ENCODE peak calls at places on chromosomes 4 and X, in seven cellular contexts. O is GM23248; E is aorta; Y is SK-N-SH; C is CD8-positive, alpha-beta T cell; I is right lobe of liver; V is SK-N-MC. D is an unnamed sample.

GRCh38 chr4:162557516-162558106 is 393.8 kb upstream of the FSTL5 start:
- DNase-seq in O (no peak), E (no peak), Y (no peak), C (no peak), I (no peak), V (no peak), D (no peak)

GRCh38 chr4:89752932-89753598 is 83.9 kb downstream of the SNCA start:
- DNase-seq in O (peak), E (no peak), Y (peak), C (no peak), I (no peak), V (no peak), D (no peak)

GRCh38 chr4:184261246-184261645 is 43.6 kb upstream of the ENPP6 start:
- DNase-seq in O (no peak), E (no peak), Y (no peak), C (no peak), I (no peak), V (no peak), D (no peak)

GRCh38 chr4:20124317-20125026 is 127.2 kb upstream of the SLIT2 start:
- DNase-seq in O (no peak), E (no peak), Y (no peak), C (no peak), I (no peak), V (no peak), D (no peak)

GRCh38 chrX:133448512-133449076 is 33.3 kb upstream of the GPC4 start:
- DNase-seq in O (no peak), E (no peak), Y (no peak), C (no peak), I (no peak), V (no peak), D (no peak)

GRCh38 chr4:23648846-23649596 is 240.8 kb downstream of the PPARGC1A start:
- DNase-seq in O (no peak), E (no peak), Y (no peak), C (no peak), I (no peak), V (no peak), D (no peak)

GRCh38 chrX:43861750-43862149 is 20.5 kb downstream of the MAOB start:
- DNase-seq in O (no peak), E (no peak), Y (no peak), C (no peak), I (no peak), V (no peak), D (no peak)

GRCh38 chr4:69881173-69881773 is 21.3 kb upstream of the SULT1E1 start:
- DNase-seq in O (peak), E (no peak), Y (peak), C (no peak), I (no peak), V (no peak), D (no peak)

GRCh38 chr4:21467551-21467950 is 481.0 kb downstream of the KCNIP4 start:
- DNase-seq in O (no peak), E (no peak), Y (no peak), C (no peak), I (no peak), V (no peak), D (no peak)

GRCh38 chr4:25654971-25655963 is at the start of gene SLC34A2:
- DNase-seq in O (no peak), E (no peak), Y (peak), C (no peak), I (no peak), V (no peak), D (no peak)

GRCh38 chr4:168631241-168632151 is 134.6 kb downstream of the PALLD start:
- DNase-seq in O (peak), E (peak), Y (peak), C (no peak), I (peak), V (no peak), D (peak)

DNA sequence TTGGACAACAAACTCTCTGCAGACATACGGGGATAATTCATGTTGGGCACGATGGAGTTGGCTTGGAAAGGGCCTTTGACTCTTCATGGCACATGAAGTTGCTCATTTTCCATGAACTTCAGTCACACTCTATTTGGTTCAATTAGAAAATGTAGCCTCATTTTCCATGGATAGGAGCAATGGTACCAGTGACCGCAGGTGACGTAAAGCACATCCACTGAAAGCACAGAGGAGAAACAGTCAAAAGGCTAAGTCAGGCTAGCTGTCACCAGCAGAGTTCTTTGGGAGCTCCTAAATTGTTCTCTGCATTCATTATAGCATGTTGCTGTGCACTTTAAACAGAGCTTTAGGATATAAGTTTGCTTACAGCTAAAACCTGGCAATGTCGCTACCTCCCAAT is 39.9 kb upstream of the MAP3K15 start:
- DNase-seq in O (no peak), E (no peak), Y (no peak), C (no peak), I (no peak), V (no peak), D (no peak)
- H3K27ac ChIP-seq in O (peak), E (no peak), Y (no peak), C (no peak), I (no peak), V (no peak), D (no peak)

GRCh38 chr4:86893136-86893535 is 914 bp upstream of the C4orf36 start:
- DNase-seq in O (no peak), E (no peak), Y (no peak), C (no peak), I (no peak), V (no peak), D (no peak)
- H3K27ac ChIP-seq in O (no peak), E (no peak), Y (no peak), C (no peak), I (no peak), V (peak), D (no peak)

DNA sequence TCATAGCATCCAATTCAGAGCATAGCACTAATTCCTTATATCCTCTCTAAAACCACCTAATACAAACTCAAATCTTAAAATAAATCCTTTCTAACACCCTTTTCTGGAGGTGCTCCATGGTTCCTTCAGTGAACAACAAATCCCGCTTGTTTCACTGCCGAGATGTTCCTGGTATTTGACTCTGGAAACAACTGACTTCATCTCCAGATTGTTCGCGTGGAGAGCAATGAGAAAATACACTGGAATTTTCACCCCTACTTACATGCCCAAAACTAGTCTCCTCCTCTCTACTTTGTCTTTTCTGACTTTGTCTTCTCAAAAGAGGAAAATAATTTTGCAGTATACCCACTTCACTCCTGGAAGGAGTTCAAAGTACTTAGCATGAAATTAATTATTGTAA is 129.0 kb downstream of the PLS3 start:
- DNase-seq in O (peak), E (no peak), Y (no peak), C (no peak), I (no peak), V (no peak), D (no peak)
- H3K27ac ChIP-seq in O (peak), E (peak), Y (no peak), C (no peak), I (no peak), V (peak), D (no peak)

GRCh38 chrX:150408561-150408960 is 45.4 kb downstream of the MAMLD1 start:
- DNase-seq in O (no peak), E (no peak), Y (no peak), C (no peak), I (no peak), V (no peak), D (no peak)

GRCh38 chrX:150410513-150410912 is 47.4 kb downstream of the MAMLD1 start:
- DNase-seq in O (no peak), E (no peak), Y (no peak), C (no peak), I (no peak), V (no peak), D (no peak)

GRCh38 chrX:150408007-150408406 is 44.9 kb downstream of the MAMLD1 start:
- DNase-seq in O (no peak), E (no peak), Y (no peak), C (no peak), I (no peak), V (no peak), D (no peak)

GRCh38 chrX:150409964-150410363 is 46.8 kb downstream of the MAMLD1 start:
- DNase-seq in O (no peak), E (no peak), Y (no peak), C (no peak), I (no peak), V (no peak), D (no peak)

GRCh38 chrX:150409486-150409885 is 46.4 kb downstream of the MAMLD1 start:
- DNase-seq in O (no peak), E (no peak), Y (no peak), C (no peak), I (no peak), V (no peak), D (no peak)
- H3K27ac ChIP-seq in O (no peak), E (no peak), Y (no peak), C (no peak), I (no peak), V (no peak), D (no peak)

DNA sequence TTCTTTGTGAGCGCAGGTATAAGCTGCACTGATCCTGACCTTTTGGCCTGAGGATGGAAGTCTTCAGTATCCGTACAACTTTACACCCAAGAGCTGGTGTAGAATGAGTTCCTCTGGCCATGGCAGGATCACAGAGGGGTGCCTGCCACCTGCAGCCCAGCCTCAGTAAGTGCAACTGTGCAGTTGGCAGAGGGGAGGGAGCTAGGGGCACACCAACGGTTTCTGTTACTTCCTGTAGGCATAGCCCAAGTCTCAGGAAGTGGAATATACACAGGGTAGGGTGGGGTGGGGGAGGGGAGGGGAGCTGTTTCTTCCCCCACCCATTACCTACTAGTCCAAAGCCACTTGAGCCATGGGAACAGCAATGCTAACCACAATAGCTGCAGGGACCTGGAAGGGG is 85.4 kb upstream of the GBA3 start:
- DNase-seq in O (peak), E (no peak), Y (peak), C (no peak), I (peak), V (no peak), D (no peak)
- H3K27ac ChIP-seq in O (no peak), E (no peak), Y (no peak), C (no peak), I (no peak), V (no peak), D (no peak)

GRCh38 chrX:118455013-118455412 is 40.6 kb upstream of the DOCK11 start:
- DNase-seq in O (no peak), E (no peak), Y (no peak), C (no peak), I (no peak), V (no peak), D (no peak)
- H3K27ac ChIP-seq in O (no peak), E (no peak), Y (no peak), C (no peak), I (no peak), V (no peak), D (no peak)

GRCh38 chrX:13149702-13150101 is 105.3 kb upstream of the FAM9C start:
- DNase-seq in O (peak), E (no peak), Y (no peak), C (no peak), I (no peak), V (no peak), D (no peak)

GRCh38 chrX:13153796-13154195 is 109.4 kb upstream of the FAM9C start:
- DNase-seq in O (peak), E (no peak), Y (no peak), C (no peak), I (no peak), V (no peak), D (no peak)

GRCh38 chrX:13151806-13152510 is 107.5 kb upstream of the FAM9C start:
- DNase-seq in O (peak), E (no peak), Y (no peak), C (no peak), I (no peak), V (no peak), D (no peak)

GRCh38 chrX:13147758-13148157 is 103.3 kb upstream of the FAM9C start:
- DNase-seq in O (no peak), E (no peak), Y (no peak), C (no peak), I (no peak), V (no peak), D (no peak)

DNA sequence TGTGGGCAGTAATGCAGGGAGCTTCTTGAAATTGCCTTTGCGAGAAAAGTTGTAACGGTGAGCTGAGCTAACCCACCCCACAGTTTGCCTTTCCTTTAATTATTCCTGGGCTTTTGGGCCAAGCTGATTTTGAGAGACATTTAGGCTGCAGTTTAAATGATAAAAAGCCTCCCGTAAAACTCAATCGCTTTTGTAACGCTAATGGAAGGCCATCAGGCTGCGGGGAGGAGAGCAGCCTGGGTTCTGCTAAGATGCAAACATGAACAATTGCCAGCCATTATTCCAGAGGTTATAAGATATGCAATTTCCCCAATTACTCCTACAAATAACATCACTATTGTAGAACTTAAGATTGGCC is 108.1 kb upstream of the FAM9C start:
- DNase-seq in O (no peak), E (no peak), Y (no peak), C (no peak), I (no peak), V (no peak), D (no peak)
- H3K27ac ChIP-seq in O (peak), E (no peak), Y (no peak), C (no peak), I (no peak), V (no peak), D (peak)

GRCh38 chrX:154800508-154801207 is 4.6 kb downstream of the MPP1 start:
- DNase-seq in O (no peak), E (no peak), Y (no peak), C (no peak), I (no peak), V (no peak), D (no peak)
- H3K27ac ChIP-seq in O (no peak), E (no peak), Y (no peak), C (no peak), I (peak), V (no peak), D (no peak)

GRCh38 chrX:65690057-65690855 is 22.8 kb downstream of the MSN start:
- DNase-seq in O (peak), E (peak), Y (no peak), C (no peak), I (no peak), V (no peak), D (peak)
- H3K27ac ChIP-seq in O (peak), E (no peak), Y (no peak), C (peak), I (peak), V (no peak), D (peak)